ENCODE peak calls at places on chromosome 3, in six cellular contexts. W is spleen, B is body of pancreas, F is ovary, K is heart right ventricle, J is bronchial epithelial cell. S is an unnamed sample. For H3K36me3, the result is how much of the 10 kb centered on the place peaks cover.

GRCh38 chr3:124504332-124505059 is 225.8 kb upstream of the UMPS start:
- DNase-seq in W (no peak), B (peak), F (no peak), K (peak), J (no peak), S (no peak)

GRCh38 chr3:50656417-50657195 is 18.1 kb upstream of the DOCK3 start:
- DNase-seq in W (peak), B (no peak), F (no peak), K (no peak), J (no peak), S (no peak)

GRCh38 chr3:188236241-188236640 is 82.3 kb downstream of the LPP start:
- DNase-seq in W (no peak), B (no peak), F (no peak), K (no peak), J (no peak), S (no peak)

GRCh38 chr3:5694267-5694666 is 506.8 kb downstream of the EDEM1 start:
- DNase-seq in W (no peak), B (no peak), F (no peak), K (no peak), J (no peak), S (no peak)

GRCh38 chr3:197750863-197751737 is 1.4 kb downstream of the FYTTD1 start:
- DNase-seq in W (peak), B (peak), F (peak), K (peak), J (peak), S (no peak)

GRCh38 chr3:131549340-131549739 is 46.6 kb upstream of the MRPL3 start:
- DNase-seq in W (no peak), B (no peak), F (no peak), K (no peak), J (peak), S (no peak)

GRCh38 chr3:48013288-48013980 is 2.8 kb downstream of the MAP4 start:
- DNase-seq in W (no peak), B (peak), F (no peak), K (no peak), J (peak), S (no peak)

GRCh38 chr3:72678380-72678779 is 169.9 kb downstream of the SHQ1 start:
- DNase-seq in W (no peak), B (no peak), F (no peak), K (no peak), J (no peak), S (no peak)

GRCh38 chr3:49916686-49917085 is 12.9 kb downstream of the MON1A start:
- DNase-seq in W (no peak), B (no peak), F (no peak), K (no peak), J (no peak), S (no peak)

GRCh38 chr3:110903771-110904532 is 167.7 kb upstream of the NECTIN3 start:
- DNase-seq in W (no peak), B (no peak), F (no peak), K (no peak), J (no peak), S (no peak)

GRCh38 chr3:67534594-67534993 is 119.8 kb downstream of the SUCLG2 start:
- DNase-seq in W (no peak), B (no peak), F (no peak), K (no peak), J (no peak), S (no peak)

GRCh38 chr3:188052229-188052965 is 101.6 kb upstream of the LPP start:
- DNase-seq in W (no peak), B (peak), F (peak), K (peak), J (no peak), S (peak)

GRCh38 chr3:51384145-51384729 is 854 bp upstream of the MANF start:
- DNase-seq in W (peak), B (peak), F (peak), K (no peak), J (no peak), S (peak)

GRCh38 chr3:78462021-78462420 is 1305.8 kb downstream of the ROBO1 start:
- DNase-seq in W (no peak), B (no peak), F (no peak), K (no peak), J (no peak), S (no peak)

GRCh38 chr3:44957986-44958385 is 18.0 kb downstream of the ZDHHC3 start:
- DNase-seq in W (no peak), B (no peak), F (no peak), K (no peak), J (no peak), S (no peak)

GRCh38 chr3:133691410-133692107 is 29.8 kb upstream of the TOPBP1 start:
- DNase-seq in W (no peak), B (no peak), F (no peak), K (no peak), J (peak), S (no peak)

GRCh38 chr3:143963946-143964345 is 7.7 kb upstream of the DIPK2A start:
- DNase-seq in W (peak), B (no peak), F (no peak), K (no peak), J (peak), S (no peak)

GRCh38 chr3:55487376-55488241 is 503 bp upstream of the WNT5A start:
- DNase-seq in W (no peak), B (no peak), F (peak), K (peak), J (no peak), S (peak)

GRCh38 chr3:194369522-194370279 is at the start of gene LRRC15:
- DNase-seq in W (no peak), B (no peak), F (no peak), K (no peak), J (peak), S (peak)

GRCh38 chr3:156311431-156311830 is 191.1 kb downstream of the KCNAB1 start:
- DNase-seq in W (no peak), B (no peak), F (no peak), K (no peak), J (no peak), S (no peak)

GRCh38 chr3:87398226-87398774 is 121.9 kb upstream of the POU1F1 start:
- DNase-seq in W (no peak), B (no peak), F (no peak), K (no peak), J (no peak), S (no peak)

GRCh38 chr3:57974796-57975388 is 33.3 kb upstream of the FLNB start:
- DNase-seq in W (no peak), B (peak), F (no peak), K (no peak), J (peak), S (no peak)

GRCh38 chr3:67461667-67462142 is 192.7 kb downstream of the SUCLG2 start:
- DNase-seq in W (no peak), B (peak), F (peak), K (no peak), J (peak), S (no peak)

GRCh38 chr3:151926956-151927355 is 53.5 kb downstream of the SUCNR1 start:
- DNase-seq in W (no peak), B (no peak), F (no peak), K (no peak), J (peak), S (no peak)

GRCh38 chr3:16033889-16034687 is 140.4 kb upstream of the GALNT15 start:
- DNase-seq in W (no peak), B (no peak), F (no peak), K (no peak), J (peak), S (no peak)

GRCh38 chr3:159189994-159190669 is 388.3 kb downstream of the MFSD1 start:
- DNase-seq in W (no peak), B (no peak), F (no peak), K (no peak), J (peak), S (no peak)

GRCh38 chr3:44954962-44955361 is 21.0 kb downstream of the ZDHHC3 start:
- DNase-seq in W (no peak), B (peak), F (no peak), K (no peak), J (peak), S (no peak)

GRCh38 chr3:170585937-170586310 is at the start of gene SLC7A14:
- DNase-seq in W (no peak), B (no peak), F (no peak), K (no peak), J (no peak), S (peak)

GRCh38 chr3:190192087-190192486 is 71.4 kb upstream of the P3H2 start:
- DNase-seq in W (no peak), B (no peak), F (no peak), K (no peak), J (no peak), S (no peak)

GRCh38 chr3:149336925-149337324 is 3.5 kb upstream of the TM4SF18 start:
- DNase-seq in W (no peak), B (no peak), F (no peak), K (no peak), J (no peak), S (no peak)

GRCh38 chr3:72938471-72939265 is 50.8 kb downstream of the GXYLT2 start:
- DNase-seq in W (no peak), B (peak), F (peak), K (no peak), J (peak), S (peak)

GRCh38 chr3:23830869-23831484 is 25.2 kb downstream of the UBE2E1 start:
- DNase-seq in W (no peak), B (no peak), F (no peak), K (no peak), J (peak), S (no peak)

GRCh38 chr3:138914870-138915502 is 32.0 kb downstream of the FOXL2 start:
- DNase-seq in W (no peak), B (no peak), F (no peak), K (no peak), J (peak), S (peak)

GRCh38 chr3:159798951-159799350 is 189.7 kb upstream of the IL12A start:
- DNase-seq in W (no peak), B (no peak), F (no peak), K (no peak), J (peak), S (no peak)

GRCh38 chr3:192928016-192928415 is 10.4 kb upstream of the MB21D2 start:
- DNase-seq in W (no peak), B (no peak), F (no peak), K (no peak), J (no peak), S (no peak)

GRCh38 chr3:170414202-170414663 is 4.4 kb upstream of the CLDN11 start:
- DNase-seq in W (no peak), B (peak), F (no peak), K (no peak), J (peak), S (peak)

GRCh38 chr3:112894258-112894657 is 47.6 kb upstream of the CD200R1L start:
- DNase-seq in W (no peak), B (no peak), F (no peak), K (no peak), J (peak), S (peak)

GRCh38 chr3:22885039-22885438 is 318.1 kb upstream of the UBE2E2 start:
- DNase-seq in W (no peak), B (no peak), F (no peak), K (no peak), J (peak), S (no peak)

GRCh38 chr3:108022316-108023150 is 68.3 kb downstream of the CD47 start:
- DNase-seq in W (no peak), B (no peak), F (no peak), K (peak), J (no peak), S (no peak)
- H3K4me3 ChIP-seq in W (no peak), B (no peak), F (no peak), K (no peak), J (no peak), S (no peak)

DNA sequence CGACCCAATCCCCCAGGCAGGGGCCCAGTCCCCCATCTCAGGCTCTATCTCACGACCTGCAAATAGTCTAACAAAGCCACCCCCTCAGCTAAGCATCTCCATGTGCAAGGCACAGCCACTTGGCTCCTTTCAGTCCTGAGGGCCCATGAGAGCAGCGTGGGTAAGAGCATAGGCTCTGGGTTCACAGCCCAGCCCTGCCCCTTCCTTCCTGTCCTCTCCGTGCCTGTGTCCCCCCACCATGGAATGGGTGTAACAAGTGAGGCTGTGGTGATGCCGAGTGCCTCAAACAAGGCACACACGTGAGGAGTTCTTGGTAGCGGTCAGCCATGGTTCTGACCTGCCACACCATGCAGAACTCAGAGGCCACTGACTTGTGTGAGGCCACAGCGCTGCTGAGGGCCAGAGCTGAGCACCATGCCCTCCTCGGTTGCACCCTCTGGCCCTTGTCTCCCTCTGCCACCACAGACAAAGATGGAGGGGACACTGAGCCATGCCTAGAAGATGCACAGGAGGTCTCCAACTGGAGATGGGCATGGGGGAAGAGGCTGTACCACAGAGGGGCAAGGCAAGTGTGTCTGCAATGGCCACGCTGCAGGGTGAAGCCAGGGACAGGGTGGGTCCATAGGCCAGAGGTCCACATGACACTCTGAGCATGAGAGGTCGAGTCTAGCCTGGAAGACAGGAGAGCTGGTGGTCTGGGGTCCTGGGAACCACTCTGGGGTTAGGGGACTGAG is 10.0 kb downstream of the TPRA1 start:
- DNase-seq in W (no peak), B (no peak), F (no peak), K (no peak), J (no peak), S (no peak)
- H3K36me3 ChIP-seq in W (half or more), B (under half), F (under half), K (under half), J (under half), S (under half)

DNA sequence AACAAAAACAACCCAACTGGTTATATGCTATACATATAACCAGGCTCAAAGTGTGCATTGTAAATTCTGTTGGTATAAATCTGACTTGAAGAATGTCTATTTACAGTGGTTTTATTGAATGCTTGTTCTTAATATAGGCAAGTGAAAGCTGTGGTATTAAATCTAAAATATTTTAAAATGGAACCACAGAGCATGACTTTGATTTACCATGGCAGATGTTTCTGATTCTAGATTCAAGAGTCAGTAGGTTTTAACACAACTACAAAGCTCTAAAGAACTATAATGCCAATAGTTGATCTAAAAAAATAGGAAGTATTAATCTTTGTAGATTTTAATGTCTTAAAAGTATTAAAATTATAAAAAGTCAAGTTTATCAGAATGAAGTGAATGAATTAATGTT is 141.9 kb upstream of the PLSCR5 start:
- DNase-seq in W (no peak), B (no peak), F (no peak), K (no peak), J (no peak), S (no peak)
- H3K4me3 ChIP-seq in W (no peak), B (no peak), F (no peak), K (no peak), J (no peak), S (no peak)

DNA sequence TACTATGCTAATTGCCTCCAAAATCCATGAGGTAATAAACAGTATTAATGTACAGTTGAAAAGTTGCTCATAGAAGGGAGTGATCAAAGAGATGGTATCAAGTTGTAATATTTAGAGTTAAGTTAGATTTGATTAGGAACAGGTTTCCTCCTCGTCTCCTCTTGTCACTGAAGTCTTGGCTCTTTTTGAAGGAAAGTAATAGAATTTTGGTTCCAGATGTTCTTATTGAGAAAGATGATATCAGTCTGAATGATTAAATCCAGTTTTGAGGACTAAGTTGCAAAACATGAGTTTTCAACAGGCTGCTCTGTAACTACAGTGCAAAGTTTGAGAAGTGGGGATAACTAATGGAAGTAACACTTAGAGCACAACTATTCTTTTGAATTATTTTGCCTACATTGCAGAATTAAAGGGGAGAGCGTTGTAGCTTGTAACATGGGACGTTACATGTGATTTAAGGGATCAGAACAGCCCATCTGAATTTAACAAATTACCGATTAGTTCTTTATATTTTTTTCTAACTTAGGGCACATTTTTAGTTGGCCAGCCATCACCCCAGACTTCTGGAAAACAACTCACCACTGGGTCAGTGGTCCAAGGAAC is 48.3 kb downstream of the MAP6D1 start:
- DNase-seq in W (no peak), B (no peak), F (no peak), K (no peak), J (no peak), S (no peak)
- H3K36me3 ChIP-seq in W (half or more), B (under half), F (under half), K (under half), J (under half), S (under half)

DNA sequence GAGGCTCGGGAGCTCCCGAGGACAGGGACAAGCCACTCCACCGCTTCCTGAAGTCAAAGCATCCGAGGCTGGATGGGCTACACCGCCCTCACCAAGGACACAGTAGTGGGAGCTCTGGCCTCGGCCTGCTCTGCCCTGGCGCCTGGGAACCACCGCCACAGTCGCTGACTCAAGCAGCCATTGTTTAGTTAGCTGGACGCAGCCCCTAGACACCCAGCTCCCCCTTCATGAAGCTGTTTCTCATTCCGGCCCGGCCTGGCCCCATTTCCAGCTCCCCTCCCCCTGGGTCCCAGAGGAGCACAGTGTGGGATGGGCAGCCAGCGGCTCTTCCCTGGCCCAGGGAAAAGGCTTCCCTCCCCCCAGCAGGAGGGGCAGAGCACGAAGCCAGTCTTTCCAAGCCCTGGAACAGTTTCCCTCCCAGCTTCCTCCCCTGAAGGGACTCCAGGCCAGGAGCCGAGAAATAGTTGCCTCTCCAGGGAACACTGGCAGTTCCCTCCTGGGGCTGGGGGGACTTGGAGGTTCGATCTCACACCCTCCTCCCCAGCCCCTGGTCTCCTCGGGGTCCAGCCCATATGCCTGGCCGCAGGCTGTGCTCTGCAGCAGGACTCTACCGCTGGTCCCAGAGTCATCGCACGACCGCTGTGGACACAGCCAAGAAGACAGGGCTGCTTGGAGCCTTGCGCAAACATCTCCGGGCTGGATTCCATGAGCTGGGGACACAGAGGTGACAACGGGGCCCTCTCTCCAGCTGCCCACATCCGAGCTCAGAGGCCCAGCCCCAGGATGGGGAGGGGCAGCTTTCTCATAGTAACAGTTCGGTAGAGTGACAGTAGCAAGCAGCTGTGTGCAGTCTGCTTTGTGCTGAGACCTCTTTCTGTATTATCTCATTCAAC is 10.0 kb downstream of the PLXND1 start:
- DNase-seq in W (peak), B (peak), F (peak), K (peak), J (no peak), S (peak)
- H3K4me3 ChIP-seq in W (no peak), B (no peak), F (no peak), K (peak), J (no peak), S (no peak)

GRCh38 chr3:183794452-183794851 is 30.9 kb downstream of the MAP6D1 start:
- DNase-seq in W (no peak), B (no peak), F (no peak), K (no peak), J (no peak), S (no peak)
- H3K36me3 ChIP-seq in W (half or more), B (under half), F (under half), K (under half), J (under half), S (under half)

GRCh38 chr3:141737828-141738635 is at the start of gene RNF7:
- DNase-seq in W (peak), B (peak), F (peak), K (peak), J (peak), S (peak)

GRCh38 chr3:141738636-141739363 is 702 bp downstream of the RNF7 start:
- DNase-seq in W (no peak), B (peak), F (no peak), K (no peak), J (peak), S (peak)

GRCh38 chr3:141740349-141740748 is 2.3 kb downstream of the RNF7 start:
- DNase-seq in W (no peak), B (no peak), F (no peak), K (no peak), J (no peak), S (no peak)

GRCh38 chr3:141737108-141737507 is 990 bp upstream of the RNF7 start:
- DNase-seq in W (peak), B (peak), F (no peak), K (no peak), J (no peak), S (no peak)

DNA sequence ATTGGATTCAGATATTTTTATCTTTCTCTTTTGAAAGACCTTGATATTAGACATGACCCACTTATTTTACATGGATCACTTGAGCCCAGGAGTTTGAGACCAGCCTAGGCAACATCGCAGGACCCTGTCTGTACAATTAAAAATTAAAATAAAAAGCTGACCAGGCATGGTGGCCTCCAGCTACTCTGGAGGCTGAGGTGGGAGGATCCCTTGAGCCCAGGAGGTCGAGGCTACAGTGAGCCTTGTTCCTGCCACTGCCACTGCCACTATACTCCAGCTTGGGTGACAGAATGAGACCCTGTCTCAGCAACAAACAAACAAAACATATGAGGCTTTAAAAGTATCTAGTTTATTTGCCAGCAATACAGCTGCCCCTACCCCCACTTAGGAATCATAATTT is 1.6 kb downstream of the RNF7 start:
- DNase-seq in W (no peak), B (no peak), F (no peak), K (no peak), J (no peak), S (no peak)
- H3K4me3 ChIP-seq in W (peak), B (no peak), F (peak), K (peak), J (peak), S (peak)

GRCh38 chr3:56654460-56654859 is 28.6 kb downstream of the TASOR start:
- DNase-seq in W (no peak), B (no peak), F (no peak), K (no peak), J (no peak), S (peak)
- H3K36me3 ChIP-seq in W (half or more), B (under half), F (under half), K (under half), J (under half), S (under half)

GRCh38 chr3:108414007-108414406 is 96.4 kb downstream of the MYH15 start:
- DNase-seq in W (no peak), B (no peak), F (no peak), K (no peak), J (no peak), S (no peak)
- H3K4me3 ChIP-seq in W (no peak), B (no peak), F (no peak), K (no peak), J (no peak), S (no peak)